ENCODE peak calls at places on chromosomes 1 and 21, in seven cellular contexts. X, F, P, U, G, S and C are unnamed samples.

GRCh38 chr1:37410815-37411214 is 63.6 kb upstream of the ZC3H12A start:
- DNase-seq in X (no peak), F (no peak), P (no peak), U (peak; percentile 22), G (peak; percentile 6), S (no peak), C (peak; percentile 66)

GRCh38 chr1:88922214-88922613 is 30.8 kb upstream of the GTF2B start:
- DNase-seq in X (no peak), F (no peak), P (no peak), U (no peak), G (no peak), S (no peak), C (peak; percentile 78)

GRCh38 chr1:24355466-24355865 is 36.3 kb downstream of the GRHL3 start:
- DNase-seq in X (no peak), F (no peak), P (no peak), U (no peak), G (no peak), S (no peak), C (no peak)

GRCh38 chr1:42046772-42047552 is 106.2 kb upstream of the GUCA2B start:
- DNase-seq in X (no peak), F (peak; percentile 30), P (no peak), U (no peak), G (no peak), S (no peak), C (no peak)

GRCh38 chr21:44962481-44962966 is 22.7 kb downstream of the SLX9 start:
- DNase-seq in X (peak; percentile 19), F (no peak), P (no peak), U (peak; percentile 100), G (peak; percentile 100), S (no peak), C (no peak)

GRCh38 chr1:87673748-87674147 is 345.1 kb downstream of the LMO4 start:
- DNase-seq in X (no peak), F (no peak), P (no peak), U (no peak), G (no peak), S (no peak), C (no peak)

GRCh38 chr1:34845131-34845901 is 14.2 kb downstream of the SMIM12 start:
- DNase-seq in X (no peak), F (no peak), P (no peak), U (no peak), G (no peak), S (no peak), C (no peak)

GRCh38 chr1:65063025-65063424 is 85.0 kb upstream of the AK4 start:
- DNase-seq in X (no peak), F (no peak), P (no peak), U (no peak), G (no peak), S (no peak), C (no peak)

GRCh38 chr1:203035111-203036000 is 9.1 kb downstream of the PPFIA4 start:
- DNase-seq in X (no peak), F (no peak), P (no peak), U (no peak), G (no peak), S (no peak), C (peak; percentile 49)

GRCh38 chr21:16342932-16343331 is 613.1 kb downstream of the USP25 start:
- DNase-seq in X (no peak), F (no peak), P (no peak), U (no peak), G (no peak), S (no peak), C (no peak)

GRCh38 chr1:228400237-228400651 is 6.4 kb downstream of the TRIM11 start:
- DNase-seq in X (no peak), F (no peak), P (no peak), U (no peak), G (no peak), S (no peak), C (no peak)

GRCh38 chr1:207007352-207008033 is 25.1 kb downstream of the C1orf116 start:
- DNase-seq in X (no peak), F (no peak), P (no peak), U (peak; percentile 91), G (peak; percentile 99), S (no peak), C (no peak)

GRCh38 chr1:219575563-219575962 is 37.3 kb downstream of the ZC3H11B start:
- DNase-seq in X (no peak), F (no peak), P (no peak), U (no peak), G (no peak), S (no peak), C (no peak)

GRCh38 chr1:202023033-202023433 is 12.6 kb downstream of the ELF3 start:
- DNase-seq in X (no peak), F (no peak), P (no peak), U (no peak), G (no peak), S (no peak), C (peak; percentile 57)

GRCh38 chr21:44897326-44898010 is 23.2 kb downstream of the ITGB2 start:
- DNase-seq in X (peak; percentile 42), F (no peak), P (no peak), U (no peak), G (no peak), S (no peak), C (no peak)

GRCh38 chr1:208654241-208654640 is 410.1 kb upstream of the PLXNA2 start:
- DNase-seq in X (no peak), F (peak; percentile 24), P (no peak), U (no peak), G (peak; percentile 10), S (no peak), C (peak; percentile 65)

GRCh38 chr1:84253891-84254290 is 47.6 kb upstream of the SAMD13 start:
- DNase-seq in X (peak; percentile 58), F (no peak), P (no peak), U (peak; percentile 97), G (peak; percentile 98), S (no peak), C (no peak)

GRCh38 chr1:2607681-2608041 is 21.1 kb downstream of the PRXL2B start:
- DNase-seq in X (peak; percentile 49), F (no peak), P (no peak), U (no peak), G (no peak), S (no peak), C (no peak)

GRCh38 chr1:36212782-36213181 is 11.5 kb upstream of the THRAP3 start:
- DNase-seq in X (no peak), F (no peak), P (no peak), U (no peak), G (no peak), S (no peak), C (no peak)
- H3K27ac ChIP-seq in X (no peak overlapping the region), F (no peak overlapping the region), P (no peak overlapping the region), U (no peak overlapping the region), G (no peak overlapping the region), S (no peak overlapping the region), C (no peak overlapping the region)

GRCh38 chr1:200892546-200892945 is 2.2 kb upstream of the INAVA start:
- DNase-seq in X (no peak), F (no peak), P (no peak), U (no peak), G (no peak), S (no peak), C (no peak)

GRCh38 chr1:200890027-200890426 is 4.7 kb upstream of the INAVA start:
- DNase-seq in X (no peak), F (no peak), P (no peak), U (no peak), G (no peak), S (no peak), C (no peak)

GRCh38 chr1:200889571-200889970 is 5.1 kb upstream of the INAVA start:
- DNase-seq in X (no peak), F (no peak), P (no peak), U (no peak), G (no peak), S (no peak), C (no peak)

GRCh38 chr1:200891774-200892157 is 2.9 kb upstream of the INAVA start:
- DNase-seq in X (no peak), F (no peak), P (no peak), U (no peak), G (no peak), S (no peak), C (no peak)

GRCh38 chr1:200890818-200891773 is 3.6 kb upstream of the INAVA start:
- DNase-seq in X (no peak), F (peak; percentile 88), P (no peak), U (peak; percentile 19), G (peak; percentile 51), S (no peak), C (peak; percentile 91)
- H3K4me3 ChIP-seq in X (peak overlapping the region; percentile 32), F (peak overlapping the region; percentile 70), P (peak overlapping the region; percentile 49), U (peak overlapping the region; percentile 29), G (peak overlapping the region; percentile 10), S (peak overlapping the region; percentile 22), C (peak overlapping the region; percentile 57)

DNA sequence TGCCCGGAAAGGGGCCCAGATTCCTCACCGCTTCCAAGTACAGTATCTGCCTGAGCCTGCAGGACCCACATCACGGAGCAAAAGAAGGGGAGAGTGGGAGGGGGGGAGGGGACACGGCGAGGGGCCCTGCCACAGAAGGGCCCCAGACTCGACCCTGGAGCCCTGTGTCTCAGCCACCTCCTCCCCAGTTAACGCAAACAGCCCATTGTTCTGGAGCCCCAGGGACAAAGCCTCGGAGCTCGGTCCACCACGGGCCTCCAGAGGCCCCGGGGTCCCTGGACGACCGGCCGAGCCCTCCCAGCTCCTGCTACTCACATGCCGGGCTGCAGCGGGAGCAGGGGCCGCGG is 512 bp downstream of the MEGF6 start:
- DNase-seq in X (no peak), F (no peak), P (no peak), U (no peak), G (no peak), S (no peak), C (no peak)
- H3K27ac ChIP-seq in X (no peak overlapping the region), F (no peak overlapping the region), P (no peak overlapping the region), U (no peak overlapping the region), G (no peak overlapping the region), S (no peak overlapping the region), C (peak overlapping the region; percentile 21)

GRCh38 chr1:69929278-69930057 is 275.9 kb downstream of the LRRC40 start:
- DNase-seq in X (no peak), F (no peak), P (no peak), U (no peak), G (no peak), S (no peak), C (no peak)

GRCh38 chr1:69932760-69933159 is 272.6 kb downstream of the LRRC40 start:
- DNase-seq in X (no peak), F (no peak), P (no peak), U (no peak), G (no peak), S (no peak), C (no peak)

GRCh38 chr1:69930396-69930795 is 275.0 kb downstream of the LRRC40 start:
- DNase-seq in X (no peak), F (no peak), P (no peak), U (no peak), G (no peak), S (no peak), C (no peak)
- H3K4me3 ChIP-seq in X (no peak overlapping the region), F (no peak overlapping the region), P (no peak overlapping the region), U (no peak overlapping the region), G (no peak overlapping the region), S (no peak overlapping the region), C (no peak overlapping the region)

DNA sequence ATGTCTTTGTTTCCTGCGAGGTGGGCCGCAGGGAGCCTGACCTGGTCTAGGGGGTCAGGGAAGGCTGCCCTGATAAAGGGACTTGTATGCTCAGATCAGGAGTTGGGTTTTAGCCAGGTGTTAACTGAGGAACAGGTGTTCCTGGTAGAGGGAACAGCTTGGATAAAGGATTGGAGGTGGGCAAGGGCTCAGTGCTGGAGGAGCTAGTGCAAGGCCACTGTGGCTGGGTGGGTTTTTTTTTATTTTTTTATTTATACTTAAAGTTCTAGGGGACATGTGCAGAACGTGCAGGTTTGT is 31.1 kb downstream of the A3GALT2 start:
- DNase-seq in X (no peak), F (no peak), P (no peak), U (no peak), G (no peak), S (no peak), C (no peak)
- H3K27ac ChIP-seq in X (no peak overlapping the region), F (no peak overlapping the region), P (no peak overlapping the region), U (no peak overlapping the region), G (no peak overlapping the region), S (no peak overlapping the region), C (no peak overlapping the region)

GRCh38 chr1:216836316-216836715 is 113.1 kb upstream of the ESRRG start:
- DNase-seq in X (no peak), F (no peak), P (no peak), U (no peak), G (no peak), S (no peak), C (no peak)
- H3K4me3 ChIP-seq in X (no peak overlapping the region), F (no peak overlapping the region), P (no peak overlapping the region), U (no peak overlapping the region), G (no peak overlapping the region), S (no peak overlapping the region), C (no peak overlapping the region)